ENCODE peak calls at places on chromosomes 2 and 18, in six cellular contexts. A is iPS DF 6.9, R is thoracic aorta, Y is HCT116, Z is tibial nerve, T is left lung. X is an unnamed sample.

GRCh38 chr2:147378403-147378802 is 466.4 kb upstream of the ACVR2A start:
- DNase-seq in A (no peak), Z (no peak), Y (no peak), R (no peak), T (no peak), X (no peak)

GRCh38 chr2:4101938-4102337 is 398.6 kb downstream of the DCDC2C start:
- DNase-seq in Y (no peak), A (no peak), R (no peak), T (no peak), Z (no peak), X (no peak)

GRCh38 chr2:165505514-165505913 is 36.0 kb downstream of the CSRNP3 start:
- DNase-seq in Y (no peak), T (no peak), R (no peak), Z (no peak), A (no peak), X (no peak)

GRCh38 chr2:130287656-130288026 is 55.1 kb upstream of the IMP4 start:
- DNase-seq in T (no peak), A (no peak), Y (no peak), Z (no peak), R (no peak), X (no peak)

GRCh38 chr2:117938611-117939010 is 75.3 kb downstream of the CCDC93 start:
- DNase-seq in Z (no peak), T (no peak), A (no peak), Y (no peak), R (no peak), X (no peak)

GRCh38 chr2:147382322-147382948 is 462.4 kb upstream of the ACVR2A start:
- DNase-seq in Z (no peak), A (no peak), Y (no peak), R (no peak), T (no peak), X (no peak)

GRCh38 chr2:106885326-106885725 is 641 bp downstream of the ST6GAL2 start:
- DNase-seq in R (no peak), Y (no peak), Z (no peak), A (no peak), T (no peak), X (no peak)

GRCh38 chr2:133787207-133787606 is 218.9 kb upstream of the NCKAP5 start:
- DNase-seq in Z (no peak), R (no peak), Y (no peak), T (no peak), A (no peak), X (no peak)

GRCh38 chr2:60400462-60400861 is 153.0 kb downstream of the BCL11A start:
- DNase-seq in A (no peak), Z (no peak), R (no peak), Y (no peak), T (no peak), X (no peak)

GRCh38 chr18:22422909-22423548 is 5.3 kb upstream of the CTAGE1 start:
- DNase-seq in R (peak; percentile 21), T (peak; percentile 47), Y (no peak), A (no peak), Z (no peak), X (no peak)

GRCh38 chr18:8989017-8989416 is 113.5 kb upstream of the NDUFV2 start:
- DNase-seq in R (no peak), Z (no peak), T (no peak), Y (no peak), A (no peak), X (no peak)
- H3K4me1 ChIP-seq in R (peaks cover 18% of the 10 kb centered on the region), Z (no peaks in the 10 kb centered on the region), T (no peaks in the 10 kb centered on the region), Y (no peaks in the 10 kb centered on the region), A (no peaks in the 10 kb centered on the region), X (no peaks in the 10 kb centered on the region)

GRCh38 chr2:33021542-33022259 is 74.9 kb downstream of the LTBP1 start:
- DNase-seq in A (no peak), Y (no peak), R (no peak), Z (no peak), T (no peak), X (no peak)
- H3K36me3 ChIP-seq in A (no peaks in the 10 kb centered on the region), Y (no peaks in the 10 kb centered on the region), R (no peaks in the 10 kb centered on the region), Z (no peaks in the 10 kb centered on the region), T (no peaks in the 10 kb centered on the region), X (no peaks in the 10 kb centered on the region)

GRCh38 chr2:171320208-171320621 is 113.6 kb downstream of the METTL8 start:
- DNase-seq in R (no peak), T (no peak), Y (no peak), Z (no peak), A (no peak), X (no peak)
- H3K4me1 ChIP-seq in R (peaks cover 24% of the 10 kb centered on the region), T (no peaks in the 10 kb centered on the region), Y (no peaks in the 10 kb centered on the region), Z (no peaks in the 10 kb centered on the region), A (peaks cover 3% of the 10 kb centered on the region), X (no peaks in the 10 kb centered on the region)

DNA sequence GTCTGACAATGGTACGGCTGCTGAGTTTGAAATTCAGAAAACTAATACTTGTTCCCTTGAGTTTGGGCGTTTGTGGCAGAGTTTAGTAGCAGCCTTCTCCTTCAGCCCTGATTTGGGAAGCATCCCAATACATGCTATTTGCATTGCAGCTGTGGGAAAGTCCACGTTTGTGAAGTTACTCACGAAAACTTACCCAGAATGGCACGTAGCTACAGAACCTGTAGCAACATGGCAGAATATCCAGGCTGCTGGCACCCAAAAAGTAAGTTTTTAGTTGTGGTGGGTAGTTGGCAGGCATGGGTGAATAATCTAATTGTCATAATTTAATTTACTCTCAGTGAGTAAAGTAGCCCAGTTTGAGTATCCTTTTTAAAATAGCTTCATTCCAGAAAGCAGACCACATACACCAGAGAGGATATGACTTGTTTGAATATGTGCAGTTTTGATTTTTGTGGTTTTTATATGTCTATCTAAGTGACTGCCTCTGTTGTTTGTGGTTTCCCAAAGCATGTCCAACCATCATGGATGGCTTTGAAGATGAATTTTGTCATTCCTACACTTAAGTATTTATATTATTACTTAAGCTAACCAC is 12.2 kb downstream of the DGUOK start:
- DNase-seq in R (no peak), T (no peak), Z (no peak), Y (no peak), A (no peak), X (no peak)
- H3K36me3 ChIP-seq in R (peaks cover 2% of the 10 kb centered on the region), T (no peaks in the 10 kb centered on the region), Z (peaks cover 21% of the 10 kb centered on the region), Y (peaks cover 11% of the 10 kb centered on the region), A (no peaks in the 10 kb centered on the region), X (no peaks in the 10 kb centered on the region)

GRCh38 chr18:31616586-31616985 is 24.9 kb downstream of the TTR start:
- DNase-seq in Y (no peak), A (no peak), T (no peak), R (no peak), Z (no peak), X (no peak)
- H3K4me1 ChIP-seq in Y (no peaks in the 10 kb centered on the region), A (peaks cover under 1% of the 10 kb centered on the region), T (no peaks in the 10 kb centered on the region), R (no peaks in the 10 kb centered on the region), Z (no peaks in the 10 kb centered on the region), X (no peaks in the 10 kb centered on the region)

GRCh38 chr2:10173258-10174005 is 50.9 kb downstream of the RRM2 start:
- DNase-seq in T (no peak), A (no peak), Y (no peak), R (no peak), Z (no peak), X (no peak)

GRCh38 chr2:10171006-10171800 is 48.7 kb downstream of the RRM2 start:
- DNase-seq in T (no peak), Y (no peak), A (no peak), R (no peak), Z (no peak), X (no peak)

GRCh38 chr2:10172033-10172865 is 49.7 kb downstream of the RRM2 start:
- DNase-seq in A (no peak), Y (no peak), R (no peak), T (no peak), Z (no peak), X (no peak)

GRCh38 chr2:10175441-10175840 is 52.9 kb downstream of the RRM2 start:
- DNase-seq in R (no peak), A (no peak), T (no peak), Z (no peak), Y (no peak), X (no peak)

GRCh38 chr2:10174173-10174572 is 51.6 kb downstream of the RRM2 start:
- DNase-seq in Z (no peak), R (no peak), A (no peak), T (no peak), Y (no peak), X (no peak)
- H3K36me3 ChIP-seq in Z (no peaks in the 10 kb centered on the region), R (no peaks in the 10 kb centered on the region), A (no peaks in the 10 kb centered on the region), T (no peaks in the 10 kb centered on the region), Y (no peaks in the 10 kb centered on the region), X (no peaks in the 10 kb centered on the region)